ENCODE peak calls at places on chromosomes 4 and X, in eight cellular contexts. J is A549, W is transverse colon, L is sigmoid colon, F is tibial nerve, P is H1, X is K562, C is upper lobe of left lung. M is an unnamed sample.

GRCh38 chrX:22110729-22111494 is 78.8 kb downstream of the PHEX start:
- DNase-seq in J (no peak), W (no peak), L (no peak), F (no peak), P (no peak), X (no peak), C (no peak), M (no peak)

GRCh38 chrX:13937370-13938052 is 92.2 kb downstream of the GEMIN8 start:
- DNase-seq in J (no peak), W (no peak), L (no peak), F (no peak), P (peak; percentile 45), X (no peak), C (no peak), M (no peak)

GRCh38 chrX:21374163-21374993 is at the start of gene CNKSR2:
- DNase-seq in J (peak; percentile 78), W (peak; percentile 47), L (peak; percentile 75), F (peak; percentile 21), P (peak; percentile 82), X (no peak), C (peak; percentile 93), M (no peak)

GRCh38 chr4:5980436-5981155 is 37.6 kb downstream of the C4orf50 start:
- DNase-seq in J (peak; percentile 14), W (no peak), L (no peak), F (no peak), P (no peak), X (no peak), C (no peak), M (no peak)

GRCh38 chrX:74535211-74535621 is 79.2 kb downstream of the RLIM start:
- DNase-seq in J (peak; percentile 29), W (peak; percentile 12), L (no peak), F (no peak), P (no peak), X (peak; percentile 9), C (no peak), M (no peak)

GRCh38 chrX:64151911-64152310 is 53.6 kb downstream of the AMER1 start:
- DNase-seq in J (no peak), W (no peak), L (no peak), F (no peak), P (no peak), X (no peak), C (no peak), M (no peak)

GRCh38 chrX:118520206-118520857 is 24.7 kb downstream of the DOCK11 start:
- DNase-seq in J (no peak), W (no peak), L (no peak), F (no peak), P (no peak), X (no peak), C (no peak), M (no peak)

GRCh38 chr4:165651901-165652300 is 221.1 kb upstream of the TLL1 start:
- DNase-seq in J (no peak), W (no peak), L (no peak), F (no peak), P (no peak), X (no peak), C (no peak), M (no peak)

GRCh38 chrX:119488749-119489148 is 20.5 kb downstream of the SLC25A5 start:
- DNase-seq in J (peak; percentile 81), W (peak; percentile 73), L (peak; percentile 66), F (peak; percentile 26), P (peak; percentile 56), X (no peak), C (no peak), M (no peak)

GRCh38 chr4:47705326-47705981 is 132.4 kb downstream of the CORIN start:
- DNase-seq in J (peak; percentile 21), W (no peak), L (no peak), F (no peak), P (no peak), X (peak; percentile 28), C (no peak), M (no peak)

GRCh38 chrX:154712781-154713391 is 38.0 kb downstream of the GAB3 start:
- DNase-seq in J (no peak), W (no peak), L (no peak), F (no peak), P (no peak), X (no peak), C (no peak), M (no peak)

GRCh38 chrX:68440940-68441339 is 7.6 kb upstream of the OPHN1 start:
- DNase-seq in J (peak; percentile 25), W (peak; percentile 72), L (peak; percentile 88), F (peak; percentile 33), P (no peak), X (no peak), C (no peak), M (no peak)

GRCh38 chrX:136159615-136160025 is 12.3 kb downstream of the FHL1 start:
- DNase-seq in J (no peak), W (no peak), L (peak; percentile 70), F (no peak), P (no peak), X (no peak), C (no peak), M (no peak)

GRCh38 chrX:12843668-12844279 is 23.1 kb upstream of the TLR7 start:
- DNase-seq in J (no peak), W (no peak), L (no peak), F (no peak), P (no peak), X (no peak), C (no peak), M (no peak)

GRCh38 chr4:142318280-142318679 is 527.8 kb downstream of the INPP4B start:
- DNase-seq in J (no peak), W (no peak), L (no peak), F (no peak), P (no peak), X (no peak), C (no peak), M (no peak)

GRCh38 chr4:87720094-87720691 is 70.1 kb downstream of the DMP1 start:
- DNase-seq in J (no peak), W (no peak), L (no peak), F (no peak), P (no peak), X (no peak), C (no peak), M (no peak)

GRCh38 chr4:6475492-6476020 is 3.1 kb upstream of the PPP2R2C start:
- DNase-seq in J (no peak), W (no peak), L (peak; percentile 45), F (no peak), P (peak; percentile 30), X (no peak), C (no peak), M (peak; percentile 88)

GRCh38 chrX:104863466-104863865 is 297.5 kb downstream of the IL1RAPL2 start:
- DNase-seq in J (no peak), W (no peak), L (no peak), F (no peak), P (no peak), X (no peak), C (no peak), M (no peak)

GRCh38 chrX:72107320-72107719 is 24.4 kb downstream of the RTL5 start:
- DNase-seq in J (peak; percentile 51), W (no peak), L (no peak), F (no peak), P (no peak), X (peak; percentile 11), C (no peak), M (no peak)

DNA sequence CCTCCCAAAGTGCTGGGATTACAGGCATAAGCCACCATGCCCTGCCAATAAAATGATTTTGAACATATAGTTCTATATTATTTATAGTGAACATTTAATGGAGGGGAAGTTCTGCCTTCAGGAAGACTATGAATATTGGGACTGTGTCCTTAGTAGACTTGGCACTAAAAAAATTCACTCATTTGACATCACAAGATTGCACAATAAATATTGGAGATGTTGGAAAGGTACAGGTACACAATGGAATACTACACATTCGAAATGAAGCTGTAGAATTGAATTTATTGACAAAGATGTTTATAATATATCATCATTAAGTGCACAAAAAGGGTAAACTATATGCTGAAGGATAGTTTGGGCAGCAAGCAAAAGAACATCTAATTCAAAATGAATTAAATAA is 13.0 kb upstream of the TMPRSS11E start:
- DNase-seq in J (no peak), W (no peak), L (no peak), F (no peak), P (no peak), X (no peak), C (no peak), M (no peak)
- TF ChIP-seq POLR2A in J (no peak), W (no peak), L (no peak), F (no peak), P (no peak), X (no peak), C (no peak), M (no peak)

DNA sequence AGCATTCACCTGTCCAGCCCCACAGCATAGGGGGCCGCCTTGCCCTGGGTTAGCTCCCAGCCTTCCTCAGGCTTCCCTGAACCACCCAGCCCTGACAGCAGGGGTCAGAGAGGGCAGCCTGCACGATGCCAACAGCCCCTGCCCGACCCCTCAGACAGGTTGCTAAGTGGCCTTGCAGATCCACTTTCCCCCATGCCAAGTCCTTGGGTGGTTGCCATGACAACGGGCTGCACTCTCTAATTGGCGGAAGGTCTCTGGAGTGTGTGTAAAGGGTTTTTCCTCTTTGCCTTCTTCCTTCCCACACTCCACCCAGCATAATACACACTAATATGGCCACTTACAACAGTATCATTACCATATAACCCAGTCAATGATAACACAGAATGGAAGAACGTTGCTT is 99.6 kb upstream of the AFAP1 start:
- DNase-seq in J (no peak), W (peak; percentile 38), L (no peak), F (no peak), P (no peak), X (no peak), C (peak; percentile 41), M (no peak)
- TF ChIP-seq EP300 in J (no peak), W (no peak), L (no peak), F (no peak), P (no peak), X (no peak), C (no peak), M (no peak)

GRCh38 chrX:18984381-18985185 is 669 bp upstream of the PHKA2 start:
- DNase-seq in J (peak; percentile 86), W (peak; percentile 86), L (peak; percentile 89), F (peak; percentile 49), P (peak; percentile 75), X (peak; percentile 88), C (peak; percentile 97), M (peak; percentile 93)

GRCh38 chrX:18983711-18984380 is at the start of gene PHKA2:
- DNase-seq in J (no peak), W (peak; percentile 64), L (peak; percentile 70), F (peak; percentile 15), P (peak; percentile 72), X (peak; percentile 69), C (peak; percentile 94), M (no peak)

GRCh38 chrX:18981124-18981807 is 2.6 kb downstream of the PHKA2 start:
- DNase-seq in J (peak; percentile 2), W (no peak), L (no peak), F (no peak), P (no peak), X (no peak), C (no peak), M (no peak)

DNA sequence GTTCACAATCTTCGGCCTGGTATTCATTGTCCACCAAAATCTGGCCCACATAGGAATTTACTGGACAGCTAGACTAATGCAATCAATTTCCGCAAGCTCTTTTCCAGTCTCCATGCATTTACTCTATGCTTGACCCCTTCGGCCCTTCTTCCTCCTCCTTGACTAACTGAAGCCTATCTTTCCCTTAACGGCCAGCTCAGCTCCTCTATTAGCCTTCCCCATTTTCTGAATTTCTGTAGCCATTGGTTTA is 1.2 kb upstream of the PHKA2 start:
- DNase-seq in J (no peak), W (no peak), L (no peak), F (no peak), P (no peak), X (no peak), C (no peak), M (no peak)
- TF ChIP-seq POLR2A in J (no peak), W (no peak), L (no peak), F (no peak), P (no peak), X (no peak), C (no peak), M (no peak)

GRCh38 chr4:71472946-71473345 is 134.1 kb downstream of the SLC4A4 start:
- DNase-seq in J (peak; percentile 1), W (no peak), L (no peak), F (no peak), P (no peak), X (no peak), C (no peak), M (no peak)
- TF ChIP-seq EP300 in J (no peak), W (no peak), L (no peak), F (no peak), P (no peak), X (no peak), C (no peak), M (no peak)

M was measured in esophagus muscularis mucosa.